ENCODE peak calls at places on chromosomes 7 and 10, in eight cellular contexts. One of them, this sample, is unnamed. For H3K4me1 and H3K27me3, the result is how much of the 10 kb centered on the place peaks cover.

GRCh38 chr7:17674166-17674955 is 265.9 kb downstream of the SNX13 start:
- DNase-seq in colonic mucosa: no peak
- DNase-seq in CD8-positive, alpha-beta T cell: no peak
- DNase-seq in CD8-positive, alpha-beta memory T cell: no peak
- DNase-seq in heart left ventricle: no peak
- DNase-seq in ovary: no peak
- DNase-seq in pancreas: no peak
- DNase-seq in neural progenitor cell: no peak
- DNase-seq in this sample: no peak

GRCh38 chr10:120328647-120329046 is 128.4 kb upstream of the PLPP4 start:
- DNase-seq in ovary: no peak
- DNase-seq in CD8-positive, alpha-beta T cell: no peak
- DNase-seq in pancreas: no peak
- DNase-seq in CD8-positive, alpha-beta memory T cell: no peak
- DNase-seq in heart left ventricle: no peak
- DNase-seq in neural progenitor cell: no peak
- DNase-seq in colonic mucosa: no peak
- DNase-seq in this sample: no peak

GRCh38 chr10:73018632-73019031 is 64.0 kb upstream of the PLA2G12B start:
- DNase-seq in heart left ventricle: no peak
- DNase-seq in neural progenitor cell: no peak
- DNase-seq in pancreas: no peak
- DNase-seq in ovary: no peak
- DNase-seq in CD8-positive, alpha-beta memory T cell: no peak
- DNase-seq in colonic mucosa: no peak
- DNase-seq in CD8-positive, alpha-beta T cell: no peak
- DNase-seq in this sample: no peak

GRCh38 chr7:19713676-19714075 is 4.8 kb upstream of the POLR1F start:
- DNase-seq in heart left ventricle: no peak
- DNase-seq in colonic mucosa: no peak
- DNase-seq in ovary: no peak
- DNase-seq in neural progenitor cell: peak
- DNase-seq in CD8-positive, alpha-beta T cell: peak
- DNase-seq in CD8-positive, alpha-beta memory T cell: peak
- DNase-seq in pancreas: peak
- DNase-seq in this sample: no peak

GRCh38 chr7:112668561-112668960 is 121.6 kb downstream of the TMEM168 start:
- DNase-seq in CD8-positive, alpha-beta memory T cell: no peak
- DNase-seq in CD8-positive, alpha-beta T cell: no peak
- DNase-seq in ovary: no peak
- DNase-seq in heart left ventricle: no peak
- DNase-seq in neural progenitor cell: no peak
- DNase-seq in pancreas: no peak
- DNase-seq in colonic mucosa: no peak
- DNase-seq in this sample: no peak

GRCh38 chr10:63798599-63799498 is 277.6 kb downstream of the REEP3 start:
- DNase-seq in CD8-positive, alpha-beta T cell: no peak
- DNase-seq in CD8-positive, alpha-beta memory T cell: no peak
- DNase-seq in colonic mucosa: peak
- DNase-seq in pancreas: peak
- DNase-seq in heart left ventricle: peak
- DNase-seq in neural progenitor cell: no peak
- DNase-seq in ovary: peak
- DNase-seq in this sample: peak

GRCh38 chr7:104252409-104253134 is 44.8 kb upstream of the ORC5 start:
- DNase-seq in neural progenitor cell: no peak
- DNase-seq in pancreas: no peak
- DNase-seq in colonic mucosa: no peak
- DNase-seq in heart left ventricle: no peak
- DNase-seq in CD8-positive, alpha-beta T cell: no peak
- DNase-seq in ovary: no peak
- DNase-seq in CD8-positive, alpha-beta memory T cell: no peak
- DNase-seq in this sample: no peak

GRCh38 chr10:74293686-74294365 is 142.8 kb downstream of the ADK start:
- DNase-seq in neural progenitor cell: no peak
- DNase-seq in CD8-positive, alpha-beta T cell: no peak
- DNase-seq in ovary: no peak
- DNase-seq in colonic mucosa: no peak
- DNase-seq in CD8-positive, alpha-beta memory T cell: no peak
- DNase-seq in pancreas: no peak
- DNase-seq in heart left ventricle: no peak
- DNase-seq in this sample: no peak

GRCh38 chr10:84966708-84967441 is 638.5 kb downstream of the CCSER2 start:
- DNase-seq in CD8-positive, alpha-beta memory T cell: no peak
- DNase-seq in colonic mucosa: no peak
- DNase-seq in CD8-positive, alpha-beta T cell: no peak
- DNase-seq in heart left ventricle: no peak
- DNase-seq in pancreas: no peak
- DNase-seq in neural progenitor cell: no peak
- DNase-seq in ovary: no peak
- DNase-seq in this sample: no peak

GRCh38 chr10:19654576-19654975 is 161.7 kb upstream of the PLXDC2 start:
- DNase-seq in ovary: no peak
- DNase-seq in heart left ventricle: no peak
- DNase-seq in CD8-positive, alpha-beta memory T cell: no peak
- DNase-seq in pancreas: no peak
- DNase-seq in colonic mucosa: no peak
- DNase-seq in CD8-positive, alpha-beta T cell: no peak
- DNase-seq in neural progenitor cell: no peak
- DNase-seq in this sample: no peak

GRCh38 chr10:12513775-12514663 is 164.7 kb downstream of the CAMK1D start:
- DNase-seq in ovary: no peak
- DNase-seq in CD8-positive, alpha-beta memory T cell: no peak
- DNase-seq in neural progenitor cell: no peak
- DNase-seq in heart left ventricle: no peak
- DNase-seq in pancreas: no peak
- DNase-seq in CD8-positive, alpha-beta T cell: no peak
- DNase-seq in colonic mucosa: peak
- DNase-seq in this sample: peak

GRCh38 chr10:132492323-132493035 is 45.1 kb upstream of the INPP5A start:
- DNase-seq in pancreas: no peak
- DNase-seq in neural progenitor cell: peak
- DNase-seq in CD8-positive, alpha-beta T cell: no peak
- DNase-seq in heart left ventricle: no peak
- DNase-seq in CD8-positive, alpha-beta memory T cell: no peak
- DNase-seq in colonic mucosa: no peak
- DNase-seq in ovary: peak
- DNase-seq in this sample: no peak

GRCh38 chr10:43692051-43692825 is 43.6 kb upstream of the ZNF32 start:
- DNase-seq in CD8-positive, alpha-beta memory T cell: no peak
- DNase-seq in heart left ventricle: no peak
- DNase-seq in ovary: no peak
- DNase-seq in neural progenitor cell: no peak
- DNase-seq in colonic mucosa: no peak
- DNase-seq in CD8-positive, alpha-beta T cell: no peak
- DNase-seq in pancreas: no peak
- DNase-seq in this sample: no peak

GRCh38 chr10:103800789-103801540 is 54.4 kb downstream of the SH3PXD2A start:
- DNase-seq in CD8-positive, alpha-beta memory T cell: peak
- DNase-seq in pancreas: no peak
- DNase-seq in CD8-positive, alpha-beta T cell: peak
- DNase-seq in colonic mucosa: no peak
- DNase-seq in heart left ventricle: no peak
- DNase-seq in ovary: no peak
- DNase-seq in neural progenitor cell: no peak
- DNase-seq in this sample: no peak

GRCh38 chr10:103080891-103081581 is 112.0 kb downstream of the NT5C2 start:
- DNase-seq in neural progenitor cell: no peak
- DNase-seq in CD8-positive, alpha-beta memory T cell: no peak
- DNase-seq in ovary: no peak
- DNase-seq in heart left ventricle: no peak
- DNase-seq in pancreas: no peak
- DNase-seq in colonic mucosa: no peak
- DNase-seq in CD8-positive, alpha-beta T cell: no peak
- DNase-seq in this sample: no peak

DNA sequence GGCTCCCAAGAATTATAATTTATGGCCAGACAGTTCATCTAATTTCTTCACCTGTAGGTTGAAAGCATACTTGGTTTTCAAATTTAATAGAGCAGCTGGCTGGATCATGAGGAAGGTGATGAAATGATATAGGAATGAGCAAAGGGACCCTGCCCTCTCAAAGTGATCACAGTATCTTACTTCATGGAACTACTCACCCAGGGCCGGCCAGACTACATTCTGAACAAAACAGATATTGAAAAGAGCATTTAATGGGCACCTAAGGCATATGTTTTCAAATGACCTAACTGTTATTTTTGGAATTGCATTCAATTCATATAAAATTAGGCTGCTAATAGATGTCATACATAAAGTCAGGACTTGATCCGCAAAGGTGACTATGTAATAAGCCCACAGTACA is 31.3 kb downstream of the SVIL start:
- DNase-seq in ovary: no peak
- DNase-seq in pancreas: no peak
- DNase-seq in colonic mucosa: no peak
- DNase-seq in neural progenitor cell: no peak
- DNase-seq in CD8-positive, alpha-beta T cell: no peak
- DNase-seq in heart left ventricle: no peak
- DNase-seq in CD8-positive, alpha-beta memory T cell: no peak
- DNase-seq in this sample: peak
- H3K4me1 ChIP-seq in ovary: under half
- H3K4me1 ChIP-seq in pancreas: under half
- H3K4me1 ChIP-seq in colonic mucosa: under half
- H3K4me1 ChIP-seq in neural progenitor cell: under half
- H3K4me1 ChIP-seq in CD8-positive, alpha-beta T cell: under half
- H3K4me1 ChIP-seq in heart left ventricle: half or more
- H3K4me1 ChIP-seq in CD8-positive, alpha-beta memory T cell: under half
- H3K4me1 ChIP-seq in this sample: under half

DNA sequence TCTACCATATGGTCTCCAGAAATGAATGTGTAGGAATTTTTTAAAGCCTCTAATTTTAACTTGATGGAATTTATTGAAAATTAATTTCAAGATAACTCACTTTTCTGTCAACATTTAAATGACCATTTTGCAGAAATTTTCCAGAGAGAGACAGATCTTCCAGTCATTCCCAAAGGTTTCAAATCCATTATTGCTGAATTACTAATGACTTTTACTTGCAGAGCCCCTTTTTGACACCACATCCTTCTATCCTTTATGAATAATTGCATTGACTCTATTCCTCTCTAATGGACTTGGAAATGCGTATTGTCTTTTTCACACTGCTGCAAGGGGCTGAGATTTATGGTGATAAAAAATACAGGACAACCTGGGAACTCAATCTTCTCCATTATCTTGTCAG is 42.7 kb downstream of the CUBN start:
- DNase-seq in ovary: no peak
- DNase-seq in neural progenitor cell: no peak
- DNase-seq in colonic mucosa: no peak
- DNase-seq in heart left ventricle: no peak
- DNase-seq in CD8-positive, alpha-beta T cell: no peak
- DNase-seq in CD8-positive, alpha-beta memory T cell: no peak
- DNase-seq in pancreas: no peak
- DNase-seq in this sample: no peak
- H3K27ac ChIP-seq in ovary: no peak
- H3K27ac ChIP-seq in neural progenitor cell: no peak
- H3K27ac ChIP-seq in colonic mucosa: no peak
- H3K27ac ChIP-seq in heart left ventricle: no peak
- H3K27ac ChIP-seq in CD8-positive, alpha-beta T cell: no peak
- H3K27ac ChIP-seq in CD8-positive, alpha-beta memory T cell: no peak
- H3K27ac ChIP-seq in pancreas: no peak
- H3K27ac ChIP-seq in this sample: no peak

GRCh38 chr10:125514206-125515162 is 168.5 kb downstream of the TEX36 start:
- DNase-seq in ovary: no peak
- DNase-seq in CD8-positive, alpha-beta T cell: no peak
- DNase-seq in CD8-positive, alpha-beta memory T cell: no peak
- DNase-seq in colonic mucosa: no peak
- DNase-seq in heart left ventricle: no peak
- DNase-seq in pancreas: no peak
- DNase-seq in neural progenitor cell: no peak
- DNase-seq in this sample: no peak
- H3K27me3 ChIP-seq in ovary: under half
- H3K27me3 ChIP-seq in CD8-positive, alpha-beta T cell: under half
- H3K27me3 ChIP-seq in CD8-positive, alpha-beta memory T cell: under half
- H3K27me3 ChIP-seq in colonic mucosa: under half
- H3K27me3 ChIP-seq in heart left ventricle: under half
- H3K27me3 ChIP-seq in pancreas: under half
- H3K27me3 ChIP-seq in neural progenitor cell: under half
- H3K27me3 ChIP-seq in this sample: under half

DNA sequence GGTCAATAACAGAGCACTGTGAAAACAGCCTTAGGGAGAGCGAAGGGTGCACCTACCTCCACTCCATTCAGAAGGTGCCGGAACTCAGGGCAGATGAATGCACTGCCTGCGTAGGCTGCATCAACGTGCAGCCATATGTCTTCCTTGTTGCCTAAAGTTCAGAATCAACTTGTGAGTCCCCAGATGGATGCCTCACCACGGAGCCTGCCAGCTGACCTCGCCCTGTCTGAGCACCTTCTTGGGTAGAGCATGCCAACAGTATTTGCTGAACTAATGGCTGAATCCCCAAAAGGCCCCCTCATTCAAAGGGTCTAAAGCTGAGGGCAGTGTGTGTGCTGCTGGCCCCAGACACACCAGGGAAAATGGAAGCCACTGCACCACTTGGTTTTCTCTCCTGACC is 48.9 kb upstream of the FIGNL1 start:
- DNase-seq in colonic mucosa: no peak
- DNase-seq in neural progenitor cell: no peak
- DNase-seq in CD8-positive, alpha-beta T cell: no peak
- DNase-seq in CD8-positive, alpha-beta memory T cell: no peak
- DNase-seq in heart left ventricle: no peak
- DNase-seq in ovary: no peak
- DNase-seq in pancreas: no peak
- DNase-seq in this sample: no peak
- H3K4me1 ChIP-seq in colonic mucosa: under half
- H3K4me1 ChIP-seq in neural progenitor cell: under half
- H3K4me1 ChIP-seq in CD8-positive, alpha-beta T cell: under half
- H3K4me1 ChIP-seq in CD8-positive, alpha-beta memory T cell: under half
- H3K4me1 ChIP-seq in heart left ventricle: under half
- H3K4me1 ChIP-seq in ovary: under half
- H3K4me1 ChIP-seq in pancreas: under half
- H3K4me1 ChIP-seq in this sample: under half

GRCh38 chr10:20958764-20959163 is 61.7 kb upstream of the NEBL start:
- DNase-seq in pancreas: no peak
- DNase-seq in colonic mucosa: no peak
- DNase-seq in heart left ventricle: no peak
- DNase-seq in ovary: no peak
- DNase-seq in CD8-positive, alpha-beta memory T cell: no peak
- DNase-seq in neural progenitor cell: no peak
- DNase-seq in CD8-positive, alpha-beta T cell: no peak
- DNase-seq in this sample: no peak
- H3K27ac ChIP-seq in pancreas: no peak
- H3K27ac ChIP-seq in colonic mucosa: no peak
- H3K27ac ChIP-seq in heart left ventricle: no peak
- H3K27ac ChIP-seq in ovary: no peak
- H3K27ac ChIP-seq in CD8-positive, alpha-beta memory T cell: no peak
- H3K27ac ChIP-seq in neural progenitor cell: no peak
- H3K27ac ChIP-seq in CD8-positive, alpha-beta T cell: no peak
- H3K27ac ChIP-seq in this sample: no peak

GRCh38 chr7:101466871-101467270 is 104.2 kb downstream of the COL26A1 start:
- DNase-seq in CD8-positive, alpha-beta T cell: no peak
- DNase-seq in heart left ventricle: no peak
- DNase-seq in pancreas: peak
- DNase-seq in ovary: peak
- DNase-seq in neural progenitor cell: no peak
- DNase-seq in colonic mucosa: no peak
- DNase-seq in CD8-positive, alpha-beta memory T cell: no peak
- DNase-seq in this sample: no peak
- H3K27me3 ChIP-seq in CD8-positive, alpha-beta T cell: under half
- H3K27me3 ChIP-seq in heart left ventricle: under half
- H3K27me3 ChIP-seq in pancreas: under half
- H3K27me3 ChIP-seq in ovary: under half
- H3K27me3 ChIP-seq in neural progenitor cell: under half
- H3K27me3 ChIP-seq in colonic mucosa: under half
- H3K27me3 ChIP-seq in CD8-positive, alpha-beta memory T cell: under half
- H3K27me3 ChIP-seq in this sample: under half

This sample was measured in right atrium auricular region.